ENCODE peak calls at places on chromosome 20, in eight cellular contexts. Q is H1, Y is HepG2, I is endothelial cell, O is epithelial cell of esophagus, E is nephron progenitor cell, V is brain microvascular endothelial cell, P is GM06990. L is an unnamed sample.

GRCh38 chr20:47549671-47550070 is 48.0 kb downstream of the NCOA3 start:
- DNase-seq in Q (no peak), E (no peak), I (no peak), Y (no peak), P (no peak), O (no peak), V (no peak), L (no peak)

GRCh38 chr20:39117486-39117885 is 155.3 kb downstream of the DHX35 start:
- DNase-seq in Q (no peak), P (no peak), E (no peak), Y (peak), O (peak), I (no peak), V (peak), L (peak)

GRCh38 chr20:21074605-21075336 is 31.4 kb downstream of the LINC00237 start:
- DNase-seq in V (no peak), P (peak), Y (no peak), E (no peak), Q (no peak), O (peak), I (no peak), L (no peak)

GRCh38 chr20:20824924-20825584 is 112.6 kb upstream of the RALGAPA2 start:
- DNase-seq in V (peak), Y (peak), O (peak), I (peak), E (peak), Q (peak), P (peak), L (peak)

GRCh38 chr20:63673951-63674350 is 15.8 kb downstream of the RTEL1 start:
- DNase-seq in O (no peak), I (no peak), V (no peak), P (no peak), Y (no peak), Q (no peak), E (no peak), L (no peak)

GRCh38 chr20:25216199-25216945 is 20.9 kb downstream of the ENTPD6 start:
- DNase-seq in I (no peak), E (no peak), Q (no peak), P (no peak), V (no peak), Y (no peak), O (no peak), L (no peak)

GRCh38 chr20:5621305-5621704 is 128.9 kb upstream of the SHLD1 start:
- DNase-seq in Q (no peak), V (no peak), Y (no peak), P (no peak), E (no peak), O (no peak), I (no peak), L (no peak)

GRCh38 chr20:15310361-15310760 is 972.9 kb upstream of the FLRT3 start:
- DNase-seq in V (peak), I (no peak), P (no peak), Q (no peak), Y (no peak), E (no peak), O (peak), L (no peak)

GRCh38 chr20:20010639-20011500 is 6.3 kb upstream of the NAA20 start:
- DNase-seq in Y (peak), E (no peak), I (no peak), P (no peak), V (no peak), O (no peak), Q (no peak), L (no peak)

GRCh38 chr20:40191573-40191972 is 497.5 kb downstream of the MAFB start:
- DNase-seq in P (no peak), Q (no peak), O (no peak), Y (no peak), E (no peak), V (no peak), I (no peak), L (no peak)

GRCh38 chr20:6886065-6886729 is 118.7 kb downstream of the BMP2 start:
- DNase-seq in Q (no peak), V (no peak), Y (no peak), E (peak), I (no peak), P (no peak), O (peak), L (no peak)

GRCh38 chr20:8018928-8019177 is 708 bp downstream of the TMX4 start:
- DNase-seq in I (no peak), E (no peak), Q (no peak), O (peak), V (no peak), Y (no peak), P (no peak), L (no peak)

GRCh38 chr20:63396300-63396699 is 35.2 kb upstream of the CHRNA4 start:
- DNase-seq in Q (no peak), O (no peak), V (no peak), I (no peak), Y (no peak), P (no peak), E (no peak), L (no peak)

GRCh38 chr20:7171911-7172310 is 404.4 kb downstream of the BMP2 start:
- DNase-seq in P (no peak), I (no peak), E (no peak), Y (no peak), V (peak), O (no peak), Q (no peak), L (no peak)

GRCh38 chr20:17898548-17898994 is 70.0 kb downstream of the SNX5 start:
- DNase-seq in I (peak), Y (peak), V (peak), O (peak), P (no peak), Q (peak), E (peak), L (peak)

GRCh38 chr20:45226287-45226686 is 5.1 kb downstream of the SEMG2 start:
- DNase-seq in P (no peak), Y (no peak), Q (no peak), E (no peak), I (no peak), V (no peak), O (no peak), L (no peak)

GRCh38 chr20:45230631-45231030 is 9.5 kb downstream of the SEMG2 start:
- DNase-seq in I (no peak), Y (no peak), P (no peak), Q (no peak), V (no peak), E (no peak), O (no peak), L (no peak)

DNA sequence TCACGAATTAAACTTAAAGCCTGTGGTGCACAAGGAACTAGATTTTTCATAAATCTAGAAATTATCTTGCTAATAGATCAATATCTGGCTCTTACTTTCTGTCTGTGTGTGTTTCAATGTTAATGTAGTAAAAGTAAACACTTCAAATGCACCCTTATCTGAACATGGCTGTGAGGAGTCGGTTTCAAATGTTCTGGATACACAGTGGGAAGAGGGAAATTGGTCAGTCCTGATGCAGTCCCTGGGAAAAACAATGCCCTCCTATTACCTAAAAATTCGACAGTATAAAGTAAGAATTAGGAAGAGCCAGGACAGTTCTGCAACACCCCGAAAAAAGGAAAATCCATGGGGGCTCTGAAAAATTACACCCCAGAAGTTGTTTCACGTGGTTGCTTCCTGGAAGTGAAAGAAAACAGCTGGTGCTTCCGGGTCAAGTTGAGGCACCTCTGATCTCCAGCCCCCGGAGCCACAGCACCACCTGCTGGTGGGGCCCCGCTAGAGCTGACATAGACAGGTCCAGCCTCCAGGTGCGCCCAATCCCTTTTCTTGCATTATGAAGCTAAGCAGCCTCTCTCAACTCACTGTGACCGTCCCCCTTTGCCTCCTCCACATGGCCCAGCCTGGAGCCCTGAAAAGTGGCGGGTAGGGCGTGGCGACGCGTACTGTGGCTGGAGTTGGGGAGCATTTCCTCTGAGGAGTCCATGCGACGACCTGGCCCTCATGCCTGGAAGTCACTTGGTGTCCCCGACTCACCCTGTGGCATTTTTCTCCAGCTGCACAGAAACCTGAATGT is 8.3 kb downstream of the SEMG2 start:
- DNase-seq in Q (peak), E (no peak), O (peak), P (peak), Y (peak), V (no peak), I (peak), L (peak)
- TF ChIP-seq CTCF in Q (peak), E (no peak), O (peak), P (peak), Y (peak), V (peak), I (peak), L (peak)

GRCh38 chr20:59850018-59850641 is 83.3 kb downstream of the SYCP2 start:
- DNase-seq in O (peak), I (no peak), E (no peak), Y (peak), V (no peak), P (no peak), Q (no peak), L (no peak)
- TF ChIP-seq CTCF in O (peak), I (peak), E (peak), Y (peak), V (peak), P (peak), Q (peak), L (peak)

DNA sequence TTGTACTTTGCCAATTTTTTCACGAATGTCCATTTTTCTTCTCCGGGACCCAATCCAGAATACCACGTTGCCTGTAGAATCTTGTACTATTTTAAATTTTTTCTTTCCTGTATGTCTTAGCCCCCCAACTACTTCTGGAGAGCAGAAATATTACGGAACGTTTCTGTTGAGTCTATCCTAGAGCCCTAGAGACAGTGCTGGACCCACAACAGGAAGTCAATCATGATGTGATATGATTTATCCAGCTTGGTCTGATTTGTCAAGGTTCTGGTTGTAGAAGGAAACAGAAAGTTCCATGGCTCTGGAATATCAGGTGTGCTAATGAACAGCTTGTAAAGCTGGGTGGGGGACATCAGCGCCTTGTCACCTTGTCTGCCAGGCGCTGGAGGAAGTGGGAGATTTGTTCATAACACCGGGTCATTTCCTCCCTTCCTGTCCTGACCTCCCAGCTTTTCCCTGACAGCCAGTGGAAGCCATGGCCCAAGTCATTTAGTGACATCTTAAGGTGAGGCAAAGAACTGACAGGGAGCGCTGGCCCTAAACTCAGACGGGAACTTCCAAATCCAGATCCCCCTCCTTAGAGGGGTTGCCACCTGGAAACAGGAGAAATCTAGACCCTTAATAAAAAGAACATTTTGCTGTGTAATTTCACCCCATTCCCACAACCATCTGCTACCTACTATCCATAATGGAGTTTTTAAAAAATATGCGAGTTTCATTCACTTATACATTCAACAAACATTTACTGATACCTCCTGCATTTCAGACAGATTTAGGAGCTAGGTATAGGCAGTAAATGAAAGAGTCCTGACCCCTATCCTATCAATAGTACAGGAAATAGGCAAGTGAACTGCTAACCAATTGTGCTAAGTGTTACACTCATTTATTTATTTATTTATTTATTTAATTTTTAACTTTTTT is 130.5 kb downstream of the ZFP64 start:
- DNase-seq in I (peak), Y (peak), Q (no peak), E (peak), V (peak), O (peak), P (no peak), L (peak)
- TF ChIP-seq CTCF in I (no peak), Y (peak), Q (peak), E (peak), V (peak), O (peak), P (no peak), L (peak)

GRCh38 chr20:54256202-54256601 is 48.3 kb downstream of the PFDN4 start:
- DNase-seq in Q (no peak), P (no peak), I (no peak), O (no peak), Y (no peak), E (no peak), V (no peak), L (no peak)
- TF ChIP-seq CTCF in Q (no peak), P (no peak), I (no peak), O (no peak), Y (no peak), E (no peak), V (no peak), L (no peak)

DNA sequence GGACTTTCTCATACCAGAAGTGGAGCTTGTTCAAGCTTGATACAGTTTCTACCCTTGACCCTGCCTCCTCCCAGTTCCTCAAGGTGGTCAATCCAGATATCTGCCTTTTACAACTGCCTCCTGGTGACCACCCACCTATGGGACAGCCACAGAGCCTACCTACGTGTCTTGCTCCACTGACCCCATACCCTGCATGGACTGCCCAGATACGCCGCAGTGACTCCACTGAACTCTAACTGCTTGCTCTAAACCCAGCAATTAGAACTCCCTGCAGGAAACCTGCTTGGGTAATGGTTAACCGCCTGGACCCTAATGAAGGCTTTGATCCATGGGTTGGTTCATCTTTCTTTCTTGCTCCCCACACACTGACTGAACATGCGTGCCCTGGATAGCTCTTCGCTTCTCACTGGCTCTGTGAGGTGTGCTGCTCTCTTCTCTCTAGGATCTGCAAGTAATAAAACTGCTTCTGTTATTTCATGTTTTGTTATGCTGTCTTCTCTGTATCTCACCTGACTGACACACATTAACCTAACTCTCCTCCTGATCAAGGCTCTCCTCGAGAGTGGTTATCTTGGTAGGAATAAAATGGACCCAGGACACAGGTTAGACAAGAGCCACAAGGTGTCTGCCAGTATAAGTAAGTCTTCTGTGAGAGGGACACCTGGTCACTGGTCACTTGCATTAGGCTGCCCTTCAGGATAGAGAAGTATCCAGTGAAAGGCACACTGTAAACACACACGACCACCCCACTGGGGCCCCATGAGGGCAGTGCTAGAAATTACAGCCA is 79.2 kb downstream of the CHD6 start:
- DNase-seq in P (no peak), E (no peak), V (no peak), Y (peak), O (no peak), I (no peak), Q (no peak), L (no peak)
- TF ChIP-seq CTCF in P (no peak), E (no peak), V (no peak), Y (peak), O (no peak), I (no peak), Q (no peak), L (no peak)

GRCh38 chr20:54221383-54221782 is 13.5 kb downstream of the PFDN4 start:
- DNase-seq in Q (no peak), E (no peak), Y (no peak), V (no peak), O (peak), I (no peak), P (no peak), L (no peak)

GRCh38 chr20:54217762-54218161 is 9.9 kb downstream of the PFDN4 start:
- DNase-seq in E (no peak), Q (no peak), P (no peak), V (no peak), I (no peak), Y (no peak), O (no peak), L (no peak)

GRCh38 chr20:54218470-54218869 is 10.6 kb downstream of the PFDN4 start:
- DNase-seq in E (no peak), O (no peak), P (no peak), Q (no peak), V (no peak), I (no peak), Y (no peak), L (no peak)

GRCh38 chr20:54220722-54221121 is 12.8 kb downstream of the PFDN4 start:
- DNase-seq in I (no peak), Y (no peak), Q (no peak), O (no peak), P (no peak), V (no peak), E (no peak), L (no peak)

GRCh38 chr20:54219751-54220426 is 12.0 kb downstream of the PFDN4 start:
- DNase-seq in Y (peak), I (no peak), Q (no peak), V (no peak), E (no peak), O (peak), P (no peak), L (peak)
- TF ChIP-seq CTCF in Y (peak), I (peak), Q (peak), V (peak), E (peak), O (peak), P (peak), L (peak)

GRCh38 chr20:56513807-56514150 is 10.8 kb upstream of the FAM209A start:
- DNase-seq in O (no peak), P (no peak), I (no peak), E (peak), Q (no peak), V (no peak), Y (no peak), L (no peak)
- TF ChIP-seq CTCF in O (no peak), P (no peak), I (no peak), E (no peak), Q (no peak), V (no peak), Y (no peak), L (no peak)

L was measured in Calu3.